ENCODE peak calls at places on chromosomes 11 and 22, in seven cellular contexts. U is psoas muscle, M is colonic mucosa, C is thoracic aorta, O is spleen, W is pancreas, L is breast epithelium. B is an unnamed sample.

GRCh38 chr22:43440556-43440955 is 28.7 kb downstream of the MPPED1 start:
- DNase-seq in C (no peak), M (no peak), O (peak; percentile 49), U (no peak), L (no peak), W (no peak), B (no peak)

GRCh38 chr11:95248666-95249467 is 17.9 kb upstream of the SESN3 start:
- DNase-seq in W (no peak), O (no peak), M (no peak), U (no peak), C (no peak), L (no peak), B (no peak)

GRCh38 chr11:35101223-35101622 is 37.7 kb upstream of the CD44 start:
- DNase-seq in O (no peak), L (no peak), W (no peak), C (no peak), M (no peak), U (no peak), B (no peak)

GRCh38 chr11:8068605-8069221 is 12.3 kb upstream of the TUB start:
- DNase-seq in O (peak; percentile 51), M (no peak), C (no peak), L (no peak), W (peak; percentile 25), U (peak; percentile 70), B (no peak)

GRCh38 chr11:2400069-2400760 is at the start of gene TSSC4:
- DNase-seq in U (peak; percentile 100), W (peak; percentile 100), C (peak; percentile 99), L (peak; percentile 100), M (peak; percentile 99), O (peak; percentile 100), B (peak; percentile 99)

GRCh38 chr11:129743029-129743846 is 72.4 kb upstream of the TMEM45B start:
- DNase-seq in L (no peak), C (no peak), W (no peak), M (no peak), U (no peak), O (peak; percentile 41), B (no peak)

GRCh38 chr11:20035701-20036601 is 124.3 kb downstream of the DBX1 start:
- DNase-seq in L (peak; percentile 57), U (no peak), M (no peak), C (no peak), O (no peak), W (no peak), B (no peak)

GRCh38 chr11:111230122-111230465 is 15.4 kb upstream of the POU2AF2 start:
- DNase-seq in L (no peak), O (no peak), U (no peak), C (no peak), W (no peak), M (no peak), B (no peak)

GRCh38 chr11:66743271-66743968 is 14.4 kb upstream of the SPTBN2 start:
- DNase-seq in O (no peak), W (peak; percentile 21), M (peak; percentile 91), C (no peak), U (no peak), L (peak; percentile 83), B (no peak)

GRCh38 chr22:46027219-46028068 is 50.5 kb upstream of the WNT7B start:
- DNase-seq in L (no peak), M (peak; percentile 87), O (peak; percentile 86), W (peak; percentile 80), C (no peak), U (peak; percentile 72), B (no peak)

GRCh38 chr11:36104660-36104992 is 160.8 kb downstream of the LDLRAD3 start:
- DNase-seq in C (no peak), U (no peak), W (no peak), M (no peak), O (no peak), L (no peak), B (no peak)

GRCh38 chr11:111603633-111604130 is 1.4 kb downstream of the SIK2 start:
- DNase-seq in W (no peak), U (no peak), C (no peak), M (no peak), L (no peak), O (no peak), B (no peak)

GRCh38 chr22:33914699-33915098 is 5.6 kb downstream of the LARGE1 start:
- DNase-seq in C (no peak), U (no peak), M (no peak), W (no peak), O (no peak), L (no peak), B (no peak)
- H3K9me3 ChIP-seq in C (no peaks in the 10 kb centered on the region), U (no peaks in the 10 kb centered on the region), M (no peaks in the 10 kb centered on the region), W (no peaks in the 10 kb centered on the region), O (no peaks in the 10 kb centered on the region), L (no peaks in the 10 kb centered on the region), B (no peaks in the 10 kb centered on the region)

DNA sequence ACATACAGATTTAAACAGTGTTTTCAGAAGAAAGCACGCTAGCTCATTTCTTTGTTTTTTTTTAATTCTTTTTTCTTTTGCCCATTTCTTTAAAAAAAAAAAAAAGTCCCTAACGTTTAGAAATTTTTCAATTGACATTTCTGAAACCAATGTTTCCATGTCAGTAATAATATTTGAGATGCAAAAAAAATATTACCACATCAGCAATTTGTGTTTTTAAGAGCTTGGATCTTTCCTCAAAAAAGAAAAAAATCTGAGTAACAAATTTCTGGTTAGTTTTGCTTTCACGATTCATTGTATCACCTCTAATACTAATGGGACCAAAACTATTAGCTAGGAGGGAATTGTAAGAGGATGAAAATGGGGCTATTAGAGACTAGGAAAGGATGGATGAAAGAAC is 39.9 kb upstream of the ASPHD2 start:
- DNase-seq in M (no peak), U (no peak), C (no peak), O (no peak), L (no peak), W (no peak), B (no peak)
- H3K27me3 ChIP-seq in M (no peaks in the 10 kb centered on the region), U (no peaks in the 10 kb centered on the region), C (no peaks in the 10 kb centered on the region), O (peaks cover 4% of the 10 kb centered on the region), L (peaks cover 15% of the 10 kb centered on the region), W (no peaks in the 10 kb centered on the region), B (no peaks in the 10 kb centered on the region)

GRCh38 chr11:125750629-125751028 is 4.5 kb downstream of the PATE1 start:
- DNase-seq in U (no peak), C (no peak), O (no peak), W (no peak), L (no peak), M (no peak), B (no peak)
- TF ChIP-seq CTCF in U (no peak), C (no peak), O (no peak), W (no peak), L (no peak), M (no peak), B (no peak)

DNA sequence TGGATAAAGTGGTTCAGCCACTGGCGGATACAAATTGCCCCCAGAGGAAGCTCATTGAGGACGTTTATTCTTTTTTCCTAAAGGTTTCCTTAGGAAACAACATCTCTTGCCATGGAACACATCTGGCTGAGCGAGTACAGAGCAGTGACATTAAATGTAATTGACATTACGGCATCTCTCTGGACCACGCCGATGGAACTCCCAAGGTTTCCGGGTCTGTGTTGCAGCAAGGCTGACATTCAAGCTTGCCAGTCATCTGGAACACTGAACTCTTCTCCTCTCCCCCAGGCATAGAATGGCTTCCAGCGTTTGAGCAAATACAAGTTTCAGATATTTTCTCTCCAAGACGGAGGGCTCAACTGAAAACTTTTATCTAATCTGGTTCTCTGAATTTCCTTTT is 42.1 kb downstream of the CLMP start:
- DNase-seq in U (no peak), M (no peak), O (no peak), W (no peak), L (no peak), C (no peak), B (no peak)
- H3K9me3 ChIP-seq in U (no peaks in the 10 kb centered on the region), M (no peaks in the 10 kb centered on the region), O (no peaks in the 10 kb centered on the region), W (no peaks in the 10 kb centered on the region), L (peaks cover 8% of the 10 kb centered on the region), C (no peaks in the 10 kb centered on the region), B (no peaks in the 10 kb centered on the region)